ENCODE peak calls at places on chromosome 12, in six cellular contexts. D, E, G, H, X and A are unnamed samples.

GRCh38 chr12:56932867-56933266 is 1.3 kb downstream of the SDR9C7 start:
- DNase-seq in G (no peak), D (no peak), E (no peak), X (no peak), H (no peak), A (no peak)

GRCh38 chr12:32261638-32262037 is 137.7 kb upstream of the FGD4 start:
- DNase-seq in D (no peak), X (no peak), H (no peak), G (no peak), E (no peak), A (no peak)

GRCh38 chr12:39369756-39370155 is 73.2 kb downstream of the KIF21A start:
- DNase-seq in E (no peak), X (no peak), G (no peak), H (no peak), D (no peak), A (no peak)

GRCh38 chr12:89156862-89157262 is 195.4 kb downstream of the DUSP6 start:
- DNase-seq in D (no peak), G (no peak), H (no peak), E (peak; percentile 52), X (no peak), A (no peak)

GRCh38 chr12:132163911-132164288 is 19.6 kb downstream of the NOC4L start:
- DNase-seq in X (no peak), H (no peak), E (no peak), G (peak; percentile 44), D (no peak), A (peak; percentile 26)

GRCh38 chr12:104750061-104750460 is 208.0 kb downstream of the SLC41A2 start:
- DNase-seq in X (no peak), H (no peak), E (peak; percentile 80), G (no peak), D (peak; percentile 19), A (no peak)

GRCh38 chr12:102144221-102144620 is 24.2 kb downstream of the PARPBP start:
- DNase-seq in E (no peak), D (no peak), H (no peak), X (no peak), G (no peak), A (no peak)

GRCh38 chr12:120598674-120599463 is 17.7 kb upstream of the POP5 start:
- DNase-seq in E (peak; percentile 68), H (no peak), G (no peak), X (no peak), D (no peak), A (no peak)

GRCh38 chr12:132986885-132987225 is 688 bp downstream of the ZNF26 start:
- DNase-seq in H (no peak), G (no peak), D (no peak), X (no peak), E (no peak), A (no peak)

GRCh38 chr12:90060031-90060430 is 351.4 kb upstream of the ATP2B1 start:
- DNase-seq in X (no peak), H (no peak), G (no peak), D (no peak), E (no peak), A (no peak)

GRCh38 chr12:70249903-70250302 is 6.7 kb downstream of the CNOT2 start:
- DNase-seq in X (no peak), E (no peak), D (no peak), H (no peak), G (no peak), A (no peak)